ENCODE peak calls at places on chromosomes 1 and 21, in four cellular contexts. One of them, this sample, is unnamed.

GRCh38 chr1:224466151-224466550 is 31.6 kb upstream of the WDR26 start:
- DNase-seq in GM12891: no peak
- DNase-seq in GM12878: no peak
- DNase-seq in HepG2: no peak
- DNase-seq in this sample: no peak

GRCh38 chr1:181206513-181206912 is 118.0 kb downstream of the IER5 start:
- DNase-seq in GM12878: no peak
- DNase-seq in HepG2: no peak
- DNase-seq in GM12891: no peak
- DNase-seq in this sample: no peak

GRCh38 chr1:169144941-169145626 is 38.6 kb downstream of the ATP1B1 start:
- DNase-seq in HepG2: peak
- DNase-seq in GM12878: no peak
- DNase-seq in GM12891: no peak
- DNase-seq in this sample: no peak

GRCh38 chr1:245074232-245074747 is 80.5 kb upstream of the KIF26B start:
- DNase-seq in HepG2: no peak
- DNase-seq in GM12891: no peak
- DNase-seq in GM12878: no peak
- DNase-seq in this sample: no peak

GRCh38 chr1:165631403-165632151 is 543 bp downstream of the MGST3 start:
- DNase-seq in GM12878: no peak
- DNase-seq in HepG2: no peak
- DNase-seq in GM12891: no peak
- DNase-seq in this sample: no peak

GRCh38 chr1:44511769-44512168 is 106.7 kb downstream of the RNF220 start:
- DNase-seq in HepG2: no peak
- DNase-seq in GM12878: no peak
- DNase-seq in GM12891: no peak
- DNase-seq in this sample: no peak

GRCh38 chr1:201791051-201791774 is 37.7 kb upstream of the IPO9 start:
- DNase-seq in HepG2: no peak
- DNase-seq in GM12891: no peak
- DNase-seq in GM12878: no peak
- DNase-seq in this sample: no peak

GRCh38 chr1:170657275-170657853 is 6.6 kb upstream of the PRRX1 start:
- DNase-seq in HepG2: no peak
- DNase-seq in GM12891: no peak
- DNase-seq in GM12878: peak
- DNase-seq in this sample: no peak

GRCh38 chr1:179706339-179706941 is 36.7 kb upstream of the FAM163A start:
- DNase-seq in GM12891: peak
- DNase-seq in HepG2: peak
- DNase-seq in GM12878: no peak
- DNase-seq in this sample: peak

GRCh38 chr1:61887076-61887867 is 145.0 kb downstream of the PATJ start:
- DNase-seq in HepG2: no peak
- DNase-seq in GM12878: no peak
- DNase-seq in GM12891: no peak
- DNase-seq in this sample: no peak

GRCh38 chr1:64421377-64421776 is 48.6 kb upstream of the CACHD1 start:
- DNase-seq in GM12878: no peak
- DNase-seq in GM12891: no peak
- DNase-seq in HepG2: no peak
- DNase-seq in this sample: no peak

GRCh38 chr1:94235189-94236020 is 2.0 kb downstream of the ARHGAP29 start:
- DNase-seq in HepG2: no peak
- DNase-seq in GM12878: no peak
- DNase-seq in GM12891: no peak
- DNase-seq in this sample: no peak

GRCh38 chr1:94236021-94236491 is 1.3 kb downstream of the ARHGAP29 start:
- DNase-seq in GM12891: no peak
- DNase-seq in GM12878: no peak
- DNase-seq in HepG2: no peak
- DNase-seq in this sample: no peak

GRCh38 chr1:94236630-94237290 is 624 bp downstream of the ARHGAP29 start:
- DNase-seq in HepG2: no peak
- DNase-seq in GM12878: no peak
- DNase-seq in GM12891: no peak
- DNase-seq in this sample: no peak

GRCh38 chr1:94239796-94240195 is 2.4 kb upstream of the ARHGAP29 start:
- DNase-seq in GM12878: no peak
- DNase-seq in GM12891: no peak
- DNase-seq in HepG2: no peak
- DNase-seq in this sample: no peak

DNA sequence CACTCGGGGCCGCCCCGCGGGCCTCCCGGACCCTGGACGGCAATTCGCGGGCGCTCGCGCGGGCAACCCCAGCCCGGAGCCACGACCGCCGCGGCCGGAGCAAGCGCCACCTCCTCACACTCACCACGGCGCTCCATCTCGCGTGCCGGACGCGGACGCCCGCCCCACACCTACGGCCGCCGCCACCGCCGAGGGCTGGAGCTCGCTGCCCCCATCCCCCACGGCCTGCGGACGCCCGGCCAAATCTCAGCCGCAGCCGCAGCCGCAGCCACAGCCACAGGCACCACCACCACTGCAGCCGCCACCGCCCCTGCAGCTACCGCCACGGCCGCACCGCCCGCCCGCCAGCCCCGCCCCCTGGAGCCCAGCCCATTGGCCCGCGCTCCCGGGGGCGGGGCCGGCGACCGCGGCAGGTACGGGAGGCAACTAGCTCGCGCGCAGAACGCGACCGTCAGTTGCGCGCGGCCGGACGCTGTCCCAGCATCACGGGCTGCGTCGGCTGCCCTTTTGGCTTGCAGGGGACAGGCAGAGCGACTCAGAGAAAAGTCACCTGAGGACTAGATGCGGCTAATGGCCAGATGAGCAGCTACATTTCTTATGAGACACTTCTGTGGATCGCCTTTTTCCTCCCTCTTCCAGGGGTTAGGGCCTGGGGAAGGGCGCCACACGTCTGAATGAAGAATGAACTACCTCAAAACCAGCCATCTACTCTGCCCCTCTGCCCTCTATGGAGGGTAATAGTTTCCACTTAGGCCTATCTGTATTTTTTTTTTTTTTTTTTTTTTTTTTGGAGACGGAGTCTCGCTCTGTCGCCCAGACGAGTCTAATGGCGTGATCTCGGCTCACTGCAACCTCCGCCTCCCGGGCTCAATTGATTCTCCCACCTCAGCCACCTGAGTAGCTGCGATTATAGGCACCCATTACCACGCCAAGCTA is at the start of gene ARHGAP29:
- DNase-seq in HepG2: peak
- DNase-seq in GM12891: peak
- DNase-seq in GM12878: no peak
- DNase-seq in this sample: peak
- TF ChIP-seq POLR2A in HepG2: peak
- TF ChIP-seq POLR2A in GM12891: no peak
- TF ChIP-seq POLR2A in GM12878: no peak
- TF ChIP-seq POLR2A in this sample: no peak

DNA sequence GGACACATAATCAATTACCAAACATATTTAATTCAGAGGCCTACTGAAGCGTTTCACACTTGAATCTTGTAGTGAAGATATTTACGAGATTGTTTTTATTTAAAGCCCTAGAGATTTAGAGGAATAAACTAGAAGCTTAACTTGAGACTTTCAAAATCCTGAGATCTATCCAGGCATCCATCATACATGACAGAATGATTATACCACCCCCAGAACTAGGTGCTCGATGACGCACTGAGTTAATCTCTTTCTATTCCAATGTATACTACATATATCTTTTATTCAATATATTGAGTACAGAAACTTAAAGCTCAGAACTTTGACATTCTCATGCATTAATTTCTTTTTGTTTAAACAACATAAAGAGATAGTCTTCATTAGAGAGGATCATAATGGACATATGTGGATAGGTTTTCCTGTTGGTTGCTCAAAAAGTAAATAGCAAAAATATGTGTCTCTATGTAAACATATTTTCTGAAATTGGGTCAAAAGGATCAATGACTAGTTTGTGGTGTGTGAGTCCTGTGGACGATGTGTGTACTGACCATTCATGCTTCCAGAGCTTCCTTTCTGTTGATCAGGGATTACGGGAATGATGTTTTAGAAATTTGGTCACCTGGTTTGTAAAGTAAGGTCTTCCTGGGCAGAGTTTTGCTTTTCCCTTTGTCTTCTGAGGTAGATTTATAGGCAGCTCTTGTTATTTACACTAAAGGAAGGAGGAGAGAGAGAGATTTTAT is 171.4 kb upstream of the HMCN1 start:
- DNase-seq in GM12878: no peak
- DNase-seq in GM12891: no peak
- DNase-seq in HepG2: no peak
- DNase-seq in this sample: no peak
- TF ChIP-seq POLR2AphosphoS5 in GM12878: no peak
- TF ChIP-seq POLR2AphosphoS5 in GM12891: no peak
- TF ChIP-seq POLR2AphosphoS5 in HepG2: no peak
- TF ChIP-seq POLR2AphosphoS5 in this sample: no peak

GRCh38 chr1:19639999-19640362 is 4.1 kb upstream of the NBL1 start:
- DNase-seq in GM12878: no peak
- DNase-seq in HepG2: peak
- DNase-seq in GM12891: no peak
- DNase-seq in this sample: no peak
- TF ChIP-seq TAF1 in GM12878: no peak
- TF ChIP-seq TAF1 in HepG2: no peak
- TF ChIP-seq TAF1 in GM12891: no peak
- TF ChIP-seq TAF1 in this sample: no peak

DNA sequence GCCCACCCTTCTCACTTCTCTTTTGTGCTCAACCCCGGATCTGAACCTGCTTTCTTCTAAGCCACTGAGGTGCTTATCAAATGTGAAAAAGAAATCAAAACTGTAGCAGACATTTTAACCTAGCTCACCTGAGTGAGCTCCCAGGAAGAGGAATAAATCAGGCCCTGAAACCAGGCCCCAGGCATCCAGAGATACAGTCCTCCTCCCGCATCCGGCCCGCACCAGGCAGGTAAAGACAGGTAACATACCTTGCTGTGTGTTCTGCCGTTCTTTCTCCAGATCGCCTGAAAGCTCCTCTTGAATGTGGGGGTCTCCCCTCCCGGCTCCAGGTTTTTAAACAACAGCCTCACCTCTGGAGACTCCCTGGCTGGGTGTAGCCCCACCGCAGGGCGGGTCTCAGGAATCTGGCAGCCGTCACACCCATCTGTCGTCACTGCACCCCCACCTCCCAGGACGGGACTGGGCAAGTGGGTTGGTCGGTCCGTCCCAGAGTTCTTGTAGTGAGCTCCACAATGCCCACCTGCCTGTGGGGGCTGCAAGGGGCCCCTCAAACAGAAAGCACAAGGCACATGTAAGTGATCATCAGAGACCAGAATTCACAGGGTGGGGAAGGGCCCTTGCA is at the start of gene LAMB3:
- DNase-seq in GM12878: no peak
- DNase-seq in HepG2: no peak
- DNase-seq in GM12891: no peak
- DNase-seq in this sample: no peak
- TF ChIP-seq POLR2A in GM12878: no peak
- TF ChIP-seq POLR2A in HepG2: no peak
- TF ChIP-seq POLR2A in GM12891: no peak
- TF ChIP-seq POLR2A in this sample: no peak

GRCh38 chr21:28216976-28217523 is 775.6 kb downstream of the LTN1 start:
- DNase-seq in HepG2: no peak
- DNase-seq in GM12891: no peak
- DNase-seq in GM12878: no peak
- DNase-seq in this sample: no peak

GRCh38 chr21:28215214-28215954 is 777.3 kb downstream of the LTN1 start:
- DNase-seq in GM12878: no peak
- DNase-seq in HepG2: no peak
- DNase-seq in GM12891: no peak
- DNase-seq in this sample: no peak

GRCh38 chr21:28213221-28213620 is 779.5 kb downstream of the LTN1 start:
- DNase-seq in GM12891: no peak
- DNase-seq in GM12878: no peak
- DNase-seq in HepG2: no peak
- DNase-seq in this sample: no peak

GRCh38 chr21:28207776-28208175 is 784.9 kb downstream of the LTN1 start:
- DNase-seq in GM12878: no peak
- DNase-seq in GM12891: no peak
- DNase-seq in HepG2: no peak
- DNase-seq in this sample: no peak

DNA sequence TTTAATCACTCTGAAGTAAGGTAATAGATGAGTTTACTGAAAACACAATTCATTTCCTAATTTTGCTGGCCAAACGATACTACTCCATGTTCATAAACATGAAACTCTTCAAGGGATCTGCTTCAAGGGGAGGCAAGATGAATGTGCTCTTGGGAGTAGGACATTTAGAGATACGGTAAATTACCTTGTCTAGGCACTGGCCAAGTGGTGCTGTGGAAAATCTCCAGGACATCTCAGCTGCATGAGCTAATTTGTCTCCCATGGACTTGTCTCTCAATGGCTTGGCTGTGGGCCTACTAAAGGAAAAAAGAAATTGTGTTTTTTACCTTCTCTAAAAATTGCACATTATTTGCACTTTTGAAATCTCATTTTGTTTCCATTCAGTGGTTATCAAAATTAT is 780.6 kb downstream of the LTN1 start:
- DNase-seq in GM12891: no peak
- DNase-seq in HepG2: no peak
- DNase-seq in GM12878: no peak
- DNase-seq in this sample: no peak
- TF ChIP-seq POLR2AphosphoS5 in GM12891: no peak
- TF ChIP-seq POLR2AphosphoS5 in HepG2: no peak
- TF ChIP-seq POLR2AphosphoS5 in GM12878: no peak
- TF ChIP-seq POLR2AphosphoS5 in this sample: no peak

DNA sequence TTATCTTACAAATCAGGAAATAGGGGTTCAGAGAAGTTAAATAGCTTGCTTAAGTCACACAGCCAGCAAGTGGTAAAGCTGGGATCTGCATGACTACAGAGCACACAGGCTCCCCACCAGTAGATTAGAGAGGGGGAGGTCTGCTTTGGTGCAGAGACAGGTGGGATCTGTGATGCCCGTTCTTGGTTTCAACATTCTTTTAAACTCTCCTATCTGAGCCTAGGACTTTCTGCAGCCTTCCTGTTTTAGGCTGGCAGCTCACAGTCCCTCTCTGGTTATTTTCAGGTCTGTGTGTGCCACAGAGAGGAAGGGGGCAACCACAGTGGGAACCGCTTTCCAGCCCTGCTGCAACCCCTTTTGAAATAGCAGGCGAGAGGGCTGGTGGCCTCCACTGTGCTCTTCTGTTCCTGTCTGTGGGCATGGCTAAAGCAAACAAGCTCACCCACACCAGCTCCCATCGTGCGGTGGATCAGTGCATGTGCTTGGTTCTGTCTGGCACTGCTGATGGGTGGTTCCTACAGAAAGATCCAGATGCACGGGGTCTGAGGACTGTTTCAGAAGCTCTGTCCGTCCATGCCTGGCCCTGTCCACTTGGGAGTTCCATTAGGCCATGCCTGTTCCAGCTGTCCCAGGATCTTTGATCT is 1.7 kb upstream of the IL6R start:
- DNase-seq in GM12891: no peak
- DNase-seq in GM12878: no peak
- DNase-seq in HepG2: no peak
- DNase-seq in this sample: no peak
- TF ChIP-seq TAF1 in GM12891: no peak
- TF ChIP-seq TAF1 in GM12878: no peak
- TF ChIP-seq TAF1 in HepG2: no peak
- TF ChIP-seq TAF1 in this sample: no peak

This sample was measured in GM12892.